ENCODE peak calls at places on chromosome 9, in four cellular contexts. L is NCI-H2081; T is mucosa of descending colon; Z is activated naive CD4-positive, alpha-beta T cell. H is an unnamed sample.

GRCh38 chr9:97419315-97419867 is 7.5 kb downstream of the TDRD7 start:
- DNase-seq in T (no peak), Z (no peak), L (no peak), H (no peak)

GRCh38 chr9:89874351-89875321 is 269.8 kb downstream of the GADD45G start:
- DNase-seq in Z (no peak), T (no peak), L (no peak), H (no peak)

GRCh38 chr9:6893350-6894131 is 135.8 kb downstream of the KDM4C start:
- DNase-seq in T (no peak), L (no peak), Z (no peak), H (no peak)

GRCh38 chr9:7303932-7304331 is 495.6 kb downstream of the DMAC1 start:
- DNase-seq in L (no peak), T (no peak), Z (no peak), H (no peak)

GRCh38 chr9:83935276-83935890 is 14.2 kb upstream of the KIF27 start:
- DNase-seq in L (no peak), Z (no peak), T (no peak), H (no peak)

GRCh38 chr9:88177343-88177742 is 39.1 kb upstream of the SPATA31C2 start:
- DNase-seq in T (no peak), Z (no peak), L (no peak), H (no peak)

GRCh38 chr9:126217121-126217520 is 109.5 kb upstream of the MVB12B start:
- DNase-seq in Z (no peak), L (no peak), T (no peak), H (no peak)

GRCh38 chr9:71895122-71895521 is 15.9 kb downstream of the ABHD17B start:
- DNase-seq in Z (no peak), L (no peak), T (no peak), H (no peak)

GRCh38 chr9:105712773-105713172 is 18.4 kb downstream of the TMEM38B start:
- DNase-seq in T (no peak), L (no peak), Z (no peak), H (no peak)

GRCh38 chr9:114507726-114508125 is 2.5 kb upstream of the WHRN start:
- DNase-seq in L (peak), Z (no peak), T (no peak), H (no peak)

GRCh38 chr9:6149315-6149714 is 66.3 kb upstream of the IL33 start:
- DNase-seq in Z (no peak), T (no peak), L (no peak), H (no peak)

GRCh38 chr9:113492343-113493079 is 29.0 kb downstream of the RGS3 start:
- DNase-seq in L (no peak), Z (no peak), T (no peak), H (no peak)

GRCh38 chr9:75378036-75378435 is 289.7 kb downstream of the OSTF1 start:
- DNase-seq in Z (no peak), L (no peak), T (peak), H (no peak)

GRCh38 chr9:134454386-134454978 is 128.2 kb downstream of the RXRA start:
- DNase-seq in L (no peak), Z (no peak), T (no peak), H (no peak)

GRCh38 chr9:385818-386398 is 171.2 kb downstream of the DOCK8 start:
- DNase-seq in T (peak), Z (no peak), L (peak), H (no peak)

GRCh38 chr9:136615631-136616306 is 46.9 kb upstream of the EGFL7 start:
- DNase-seq in L (no peak), Z (no peak), T (peak), H (no peak)

GRCh38 chr9:110954822-110955291 is 83.4 kb downstream of the LPAR1 start:
- DNase-seq in Z (no peak), T (no peak), L (no peak), H (no peak)

GRCh38 chr9:112489876-112490661 is 3.4 kb downstream of the KIAA1958 start:
- DNase-seq in L (peak), Z (no peak), T (no peak), H (no peak)

GRCh38 chr9:35313911-35314310 is 152.1 kb downstream of the UNC13B start:
- DNase-seq in L (no peak), T (no peak), Z (no peak), H (no peak)

GRCh38 chr9:35856882-35857281 is 13.3 kb downstream of the OR13J1 start:
- DNase-seq in T (no peak), Z (no peak), L (no peak), H (no peak)

GRCh38 chr9:121783523-121784507 is 132.4 kb downstream of the DAB2IP start:
- DNase-seq in L (no peak), T (no peak), Z (no peak), H (no peak)

GRCh38 chr9:129102791-129103594 is 7.6 kb downstream of the CRAT start:
- DNase-seq in L (no peak), T (peak), Z (no peak), H (no peak)

GRCh38 chr9:109383947-109384346 is 63.1 kb upstream of the EPB41L4B start:
- DNase-seq in T (no peak), Z (no peak), L (no peak), H (no peak)

GRCh38 chr9:79655571-79655970 is 83.8 kb downstream of the TLE4 start:
- DNase-seq in T (no peak), L (no peak), Z (no peak), H (no peak)

GRCh38 chr9:13962006-13962405 is 351.9 kb downstream of the NFIB start:
- DNase-seq in Z (no peak), L (no peak), T (no peak), H (no peak)

GRCh38 chr9:93288341-93288740 is 104.4 kb downstream of the WNK2 start:
- DNase-seq in Z (no peak), T (no peak), L (no peak), H (no peak)

GRCh38 chr9:80873861-80874260 is 815.5 kb downstream of the TLE1 start:
- DNase-seq in T (no peak), L (no peak), Z (no peak), H (no peak)

GRCh38 chr9:23172979-23173637 is 652.9 kb downstream of the ELAVL2 start:
- DNase-seq in T (no peak), L (no peak), Z (no peak), H (no peak)

H was measured in esophagus squamous epithelium.